ENCODE peak calls at places on chromosomes 11 and 22, in five cellular contexts. One of them, this sample, is unnamed.
A peak's percentile ranks its signal among the peaks of the same experiment; 100 is the strongest.

GRCh38 chr22:41917906-41918791 is 3.3 kb upstream of the SHISA8 start:
- DNase-seq in foreskin fibroblast: peak; percentile 42
- DNase-seq in choroid plexus epithelial cell: peak; percentile 75
- DNase-seq in hepatocyte: no peak
- DNase-seq in fibroblast of mammary gland: peak; percentile 48
- DNase-seq in this sample: no peak

GRCh38 chr11:114822038-114822437 is 143.7 kb downstream of the NXPE2 start:
- DNase-seq in foreskin fibroblast: no peak
- DNase-seq in choroid plexus epithelial cell: no peak
- DNase-seq in hepatocyte: no peak
- DNase-seq in fibroblast of mammary gland: no peak
- DNase-seq in this sample: no peak

GRCh38 chr22:47654922-47655451 is 892.5 kb downstream of the TBC1D22A start:
- DNase-seq in foreskin fibroblast: no peak
- DNase-seq in choroid plexus epithelial cell: no peak
- DNase-seq in hepatocyte: no peak
- DNase-seq in fibroblast of mammary gland: no peak
- DNase-seq in this sample: no peak

GRCh38 chr11:43944761-43945311 is 2.4 kb downstream of the C11orf96 start:
- DNase-seq in foreskin fibroblast: no peak
- DNase-seq in choroid plexus epithelial cell: peak; percentile 70
- DNase-seq in hepatocyte: peak; percentile 54
- DNase-seq in fibroblast of mammary gland: no peak
- DNase-seq in this sample: no peak

GRCh38 chr11:61961570-61962212 is 5.7 kb downstream of the FTH1 start:
- DNase-seq in foreskin fibroblast: peak; percentile 70
- DNase-seq in choroid plexus epithelial cell: peak; percentile 81
- DNase-seq in hepatocyte: peak; percentile 75
- DNase-seq in fibroblast of mammary gland: peak; percentile 53
- DNase-seq in this sample: no peak

GRCh38 chr11:32316232-32316631 is 119.1 kb downstream of the WT1 start:
- DNase-seq in foreskin fibroblast: no peak
- DNase-seq in choroid plexus epithelial cell: no peak
- DNase-seq in hepatocyte: no peak
- DNase-seq in fibroblast of mammary gland: no peak
- DNase-seq in this sample: no peak

GRCh38 chr22:36687516-36687915 is 16.0 kb downstream of the CACNG2 start:
- DNase-seq in foreskin fibroblast: no peak
- DNase-seq in choroid plexus epithelial cell: no peak
- DNase-seq in hepatocyte: no peak
- DNase-seq in fibroblast of mammary gland: no peak
- DNase-seq in this sample: no peak

GRCh38 chr11:108233277-108233945 is 10.5 kb downstream of the ATM start:
- DNase-seq in foreskin fibroblast: no peak
- DNase-seq in choroid plexus epithelial cell: no peak
- DNase-seq in hepatocyte: no peak
- DNase-seq in fibroblast of mammary gland: no peak
- DNase-seq in this sample: no peak

GRCh38 chr11:111310088-111310487 is 11.7 kb downstream of the POU2AF3 start:
- DNase-seq in foreskin fibroblast: no peak
- DNase-seq in choroid plexus epithelial cell: no peak
- DNase-seq in hepatocyte: no peak
- DNase-seq in fibroblast of mammary gland: no peak
- DNase-seq in this sample: no peak

GRCh38 chr11:64251722-64251985 is 324 bp downstream of the PLCB3 start:
- DNase-seq in foreskin fibroblast: no peak
- DNase-seq in choroid plexus epithelial cell: no peak
- DNase-seq in hepatocyte: no peak
- DNase-seq in fibroblast of mammary gland: no peak
- DNase-seq in this sample: no peak

GRCh38 chr11:75800136-75800675 is 14.8 kb upstream of the UVRAG start:
- DNase-seq in foreskin fibroblast: no peak
- DNase-seq in choroid plexus epithelial cell: no peak
- DNase-seq in hepatocyte: no peak
- DNase-seq in fibroblast of mammary gland: no peak
- DNase-seq in this sample: no peak

GRCh38 chr22:36379593-36380361 is 8.0 kb downstream of the MYH9 start:
- DNase-seq in foreskin fibroblast: no peak
- DNase-seq in choroid plexus epithelial cell: peak; percentile 57
- DNase-seq in hepatocyte: peak; percentile 13
- DNase-seq in fibroblast of mammary gland: peak; percentile 27
- DNase-seq in this sample: no peak

GRCh38 chr11:92505689-92506088 is 281.1 kb downstream of the FAT3 start:
- DNase-seq in foreskin fibroblast: no peak
- DNase-seq in choroid plexus epithelial cell: no peak
- DNase-seq in hepatocyte: no peak
- DNase-seq in fibroblast of mammary gland: no peak
- DNase-seq in this sample: no peak

GRCh38 chr11:63847363-63847762 is 8.5 kb downstream of the MARK2 start:
- DNase-seq in foreskin fibroblast: no peak
- DNase-seq in choroid plexus epithelial cell: no peak
- DNase-seq in hepatocyte: no peak
- DNase-seq in fibroblast of mammary gland: no peak
- DNase-seq in this sample: no peak

GRCh38 chr11:34182425-34182824 is 77.0 kb downstream of the NAT10 start:
- DNase-seq in foreskin fibroblast: no peak
- DNase-seq in choroid plexus epithelial cell: no peak
- DNase-seq in hepatocyte: no peak
- DNase-seq in fibroblast of mammary gland: no peak
- DNase-seq in this sample: no peak

GRCh38 chr11:70731670-70732492 is 333.6 kb downstream of the CTTN start:
- DNase-seq in foreskin fibroblast: no peak
- DNase-seq in choroid plexus epithelial cell: no peak
- DNase-seq in hepatocyte: no peak
- DNase-seq in fibroblast of mammary gland: no peak
- DNase-seq in this sample: no peak

GRCh38 chr11:118338637-118339061 is 3.9 kb downstream of the CD3D start:
- DNase-seq in foreskin fibroblast: no peak
- DNase-seq in choroid plexus epithelial cell: peak; percentile 10
- DNase-seq in hepatocyte: peak; percentile 81
- DNase-seq in fibroblast of mammary gland: no peak
- DNase-seq in this sample: peak; percentile 96

GRCh38 chr11:13717331-13717730 is 48.9 kb downstream of the FAR1 start:
- DNase-seq in foreskin fibroblast: peak; percentile 47
- DNase-seq in choroid plexus epithelial cell: peak; percentile 79
- DNase-seq in hepatocyte: peak; percentile 12
- DNase-seq in fibroblast of mammary gland: peak; percentile 52
- DNase-seq in this sample: no peak

GRCh38 chr11:1748467-1749019 is 1.9 kb downstream of the IFITM10 start:
- DNase-seq in foreskin fibroblast: no peak
- DNase-seq in choroid plexus epithelial cell: no peak
- DNase-seq in hepatocyte: no peak
- DNase-seq in fibroblast of mammary gland: no peak
- DNase-seq in this sample: no peak

GRCh38 chr11:1746516-1746931 is 3.9 kb downstream of the IFITM10 start:
- DNase-seq in foreskin fibroblast: no peak
- DNase-seq in choroid plexus epithelial cell: no peak
- DNase-seq in hepatocyte: no peak
- DNase-seq in fibroblast of mammary gland: no peak
- DNase-seq in this sample: no peak

GRCh38 chr11:1747753-1748466 is 2.5 kb downstream of the IFITM10 start:
- DNase-seq in foreskin fibroblast: no peak
- DNase-seq in choroid plexus epithelial cell: no peak
- DNase-seq in hepatocyte: no peak
- DNase-seq in fibroblast of mammary gland: no peak
- DNase-seq in this sample: no peak

GRCh38 chr11:1745701-1746320 is 4.6 kb downstream of the IFITM10 start:
- DNase-seq in foreskin fibroblast: no peak
- DNase-seq in choroid plexus epithelial cell: no peak
- DNase-seq in hepatocyte: no peak
- DNase-seq in fibroblast of mammary gland: no peak
- DNase-seq in this sample: no peak

GRCh38 chr11:1746956-1747752 is 3.2 kb downstream of the IFITM10 start:
- DNase-seq in foreskin fibroblast: no peak
- DNase-seq in choroid plexus epithelial cell: no peak
- DNase-seq in hepatocyte: no peak
- DNase-seq in fibroblast of mammary gland: no peak
- DNase-seq in this sample: no peak
- H3K4me3 ChIP-seq in foreskin fibroblast: no peak overlapping the region
- H3K4me3 ChIP-seq in choroid plexus epithelial cell: no peak overlapping the region
- H3K4me3 ChIP-seq in hepatocyte: no peak overlapping the region
- H3K4me3 ChIP-seq in fibroblast of mammary gland: no peak overlapping the region
- H3K4me3 ChIP-seq in this sample: no peak overlapping the region

DNA sequence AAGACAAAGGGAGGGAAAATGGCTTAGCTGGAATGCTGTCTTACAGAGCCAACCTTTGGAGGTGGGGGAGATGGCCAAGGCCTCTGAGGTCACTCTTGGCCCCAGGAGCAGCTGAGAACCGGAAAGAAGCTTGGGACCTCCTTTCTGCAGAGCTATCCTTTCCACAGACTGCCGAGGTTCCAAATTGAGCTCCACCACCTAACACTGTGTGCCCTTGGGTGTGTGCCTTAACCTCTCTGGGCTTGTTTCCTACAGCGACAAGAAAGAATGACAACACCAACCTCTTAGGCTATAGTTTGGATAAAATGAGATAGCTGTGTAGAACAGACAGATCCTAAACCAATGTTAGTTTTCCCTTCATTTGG is 23.2 kb downstream of the RTN4RL2 start:
- DNase-seq in foreskin fibroblast: no peak
- DNase-seq in choroid plexus epithelial cell: no peak
- DNase-seq in hepatocyte: no peak
- DNase-seq in fibroblast of mammary gland: no peak
- DNase-seq in this sample: no peak
- H3K4me3 ChIP-seq in foreskin fibroblast: no peak overlapping the region
- H3K4me3 ChIP-seq in choroid plexus epithelial cell: no peak overlapping the region
- H3K4me3 ChIP-seq in hepatocyte: no peak overlapping the region
- H3K4me3 ChIP-seq in fibroblast of mammary gland: no peak overlapping the region
- H3K4me3 ChIP-seq in this sample: no peak overlapping the region

GRCh38 chr11:2483426-2483825 is 38.6 kb downstream of the KCNQ1 start:
- DNase-seq in foreskin fibroblast: no peak
- DNase-seq in choroid plexus epithelial cell: no peak
- DNase-seq in hepatocyte: no peak
- DNase-seq in fibroblast of mammary gland: no peak
- DNase-seq in this sample: no peak

GRCh38 chr11:2482199-2482598 is 37.4 kb downstream of the KCNQ1 start:
- DNase-seq in foreskin fibroblast: no peak
- DNase-seq in choroid plexus epithelial cell: no peak
- DNase-seq in hepatocyte: no peak
- DNase-seq in fibroblast of mammary gland: no peak
- DNase-seq in this sample: no peak

GRCh38 chr11:2481253-2481652 is 36.4 kb downstream of the KCNQ1 start:
- DNase-seq in foreskin fibroblast: peak; percentile 1
- DNase-seq in choroid plexus epithelial cell: no peak
- DNase-seq in hepatocyte: no peak
- DNase-seq in fibroblast of mammary gland: no peak
- DNase-seq in this sample: no peak

GRCh38 chr11:2482745-2483144 is 37.9 kb downstream of the KCNQ1 start:
- DNase-seq in foreskin fibroblast: no peak
- DNase-seq in choroid plexus epithelial cell: no peak
- DNase-seq in hepatocyte: no peak
- DNase-seq in fibroblast of mammary gland: no peak
- DNase-seq in this sample: no peak

DNA sequence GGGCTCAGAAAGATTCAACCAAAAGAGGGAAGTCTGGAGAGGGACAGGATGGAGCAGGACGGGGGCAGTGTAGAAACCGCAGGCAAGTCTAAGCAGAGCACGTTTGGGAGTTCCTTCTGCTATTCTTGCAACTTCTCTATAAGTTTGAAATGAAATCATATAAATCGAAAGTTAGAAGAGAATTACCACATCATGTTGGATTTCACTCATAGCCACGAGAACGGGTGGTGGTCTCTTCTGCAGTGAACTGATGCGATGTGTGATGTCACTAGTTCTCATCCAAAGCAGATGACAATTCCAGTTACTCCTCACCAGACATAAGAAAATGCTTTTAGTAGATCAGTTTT is 36.0 kb downstream of the KCNQ1 start:
- DNase-seq in foreskin fibroblast: no peak
- DNase-seq in choroid plexus epithelial cell: no peak
- DNase-seq in hepatocyte: no peak
- DNase-seq in fibroblast of mammary gland: no peak
- DNase-seq in this sample: no peak
- H3K4me3 ChIP-seq in foreskin fibroblast: no peak overlapping the region
- H3K4me3 ChIP-seq in choroid plexus epithelial cell: no peak overlapping the region
- H3K4me3 ChIP-seq in hepatocyte: no peak overlapping the region
- H3K4me3 ChIP-seq in fibroblast of mammary gland: no peak overlapping the region
- H3K4me3 ChIP-seq in this sample: no peak overlapping the region

GRCh38 chr11:93591247-93591898 is 48.2 kb upstream of the SMCO4 start:
- DNase-seq in foreskin fibroblast: peak; percentile 22
- DNase-seq in choroid plexus epithelial cell: peak; percentile 92
- DNase-seq in hepatocyte: no peak
- DNase-seq in fibroblast of mammary gland: peak; percentile 66
- DNase-seq in this sample: no peak
- H3K4me3 ChIP-seq in foreskin fibroblast: no peak overlapping the region
- H3K4me3 ChIP-seq in choroid plexus epithelial cell: no peak overlapping the region
- H3K4me3 ChIP-seq in hepatocyte: no peak overlapping the region
- H3K4me3 ChIP-seq in fibroblast of mammary gland: no peak overlapping the region
- H3K4me3 ChIP-seq in this sample: no peak overlapping the region

GRCh38 chr11:116927163-116927772 is 89.8 kb upstream of the APOA1 start:
- DNase-seq in foreskin fibroblast: no peak
- DNase-seq in choroid plexus epithelial cell: peak; percentile 11
- DNase-seq in hepatocyte: no peak
- DNase-seq in fibroblast of mammary gland: peak; percentile 29
- DNase-seq in this sample: peak; percentile 65

GRCh38 chr11:116928845-116929244 is 91.4 kb upstream of the APOA1 start:
- DNase-seq in foreskin fibroblast: no peak
- DNase-seq in choroid plexus epithelial cell: peak; percentile 12
- DNase-seq in hepatocyte: no peak
- DNase-seq in fibroblast of mammary gland: no peak
- DNase-seq in this sample: no peak

GRCh38 chr11:116929393-116930090 is 92.1 kb upstream of the APOA1 start:
- DNase-seq in foreskin fibroblast: no peak
- DNase-seq in choroid plexus epithelial cell: peak; percentile 27
- DNase-seq in hepatocyte: no peak
- DNase-seq in fibroblast of mammary gland: peak; percentile 37
- DNase-seq in this sample: no peak

GRCh38 chr11:116930177-116930576 is 92.8 kb upstream of the APOA1 start:
- DNase-seq in foreskin fibroblast: no peak
- DNase-seq in choroid plexus epithelial cell: peak; percentile 70
- DNase-seq in hepatocyte: peak; percentile 10
- DNase-seq in fibroblast of mammary gland: peak; percentile 32
- DNase-seq in this sample: peak; percentile 72

DNA sequence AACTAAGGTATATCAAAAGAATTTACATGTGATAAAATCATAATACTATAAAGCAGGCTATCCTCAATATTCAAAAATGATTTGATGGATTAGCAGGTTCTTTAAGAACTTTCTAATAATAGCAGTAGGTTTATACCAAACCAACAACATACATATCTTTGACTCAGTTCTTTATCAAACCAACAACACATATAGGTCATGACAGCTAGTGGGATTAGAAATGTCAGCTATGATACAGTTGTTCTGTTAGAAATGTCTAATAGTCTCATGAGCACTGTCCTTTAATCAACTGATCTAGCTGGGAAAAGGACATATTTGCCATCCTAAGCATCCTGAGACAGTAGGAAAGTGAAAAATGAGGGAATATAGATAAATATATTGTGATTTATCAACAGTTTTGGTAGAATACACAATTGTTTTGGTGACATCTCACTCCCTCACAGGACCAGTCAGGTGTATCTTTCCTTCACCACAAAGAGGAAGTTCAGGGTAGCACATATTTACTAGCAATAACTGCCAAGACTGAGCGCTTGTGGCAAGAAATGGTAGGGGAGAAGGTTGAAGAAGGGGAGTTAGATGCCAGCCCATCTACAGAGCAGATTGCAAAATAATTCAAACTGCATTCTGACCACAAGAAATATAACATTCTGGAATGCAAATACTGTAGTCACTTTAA is 90.8 kb upstream of the APOA1 start:
- DNase-seq in foreskin fibroblast: no peak
- DNase-seq in choroid plexus epithelial cell: peak; percentile 25
- DNase-seq in hepatocyte: no peak
- DNase-seq in fibroblast of mammary gland: no peak
- DNase-seq in this sample: peak; percentile 74
- H3K4me3 ChIP-seq in foreskin fibroblast: no peak overlapping the region
- H3K4me3 ChIP-seq in choroid plexus epithelial cell: no peak overlapping the region
- H3K4me3 ChIP-seq in hepatocyte: no peak overlapping the region
- H3K4me3 ChIP-seq in fibroblast of mammary gland: no peak overlapping the region
- H3K4me3 ChIP-seq in this sample: no peak overlapping the region

GRCh38 chr22:20014526-20015186 is 2.0 kb downstream of the ARVCF start:
- DNase-seq in foreskin fibroblast: no peak
- DNase-seq in choroid plexus epithelial cell: no peak
- DNase-seq in hepatocyte: no peak
- DNase-seq in fibroblast of mammary gland: no peak
- DNase-seq in this sample: no peak
- H3K4me3 ChIP-seq in foreskin fibroblast: no peak overlapping the region
- H3K4me3 ChIP-seq in choroid plexus epithelial cell: no peak overlapping the region
- H3K4me3 ChIP-seq in hepatocyte: no peak overlapping the region
- H3K4me3 ChIP-seq in fibroblast of mammary gland: no peak overlapping the region
- H3K4me3 ChIP-seq in this sample: no peak overlapping the region

This sample was measured in Jurkat, Clone E6-1.